ENCODE peak calls at places on chromosomes 4 and X, in ten cellular contexts. One of them, this sample, is unnamed.

GRCh38 chr4:122576261-122577188 is 44.3 kb downstream of the IL21 start:
- DNase-seq in fibroblast of lung: peak
- DNase-seq in GM06990: no peak
- DNase-seq in heart right ventricle: no peak
- DNase-seq in A549: peak
- DNase-seq in fibroblast of the aortic adventitia: peak
- DNase-seq in HL-60: peak
- DNase-seq in astrocyte of the spinal cord: peak
- DNase-seq in CD8-positive, alpha-beta T cell: no peak
- DNase-seq in NB4: peak
- DNase-seq in this sample: peak

GRCh38 chr4:41692717-41693345 is 55.7 kb downstream of the PHOX2B start:
- DNase-seq in fibroblast of the aortic adventitia: peak
- DNase-seq in fibroblast of lung: peak
- DNase-seq in GM06990: no peak
- DNase-seq in heart right ventricle: peak
- DNase-seq in HL-60: peak
- DNase-seq in CD8-positive, alpha-beta T cell: no peak
- DNase-seq in NB4: peak
- DNase-seq in A549: peak
- DNase-seq in astrocyte of the spinal cord: peak
- DNase-seq in this sample: peak

GRCh38 chr4:26083987-26084386 is 170.0 kb downstream of the SMIM20 start:
- DNase-seq in heart right ventricle: no peak
- DNase-seq in A549: no peak
- DNase-seq in NB4: peak
- DNase-seq in GM06990: peak
- DNase-seq in astrocyte of the spinal cord: peak
- DNase-seq in HL-60: no peak
- DNase-seq in fibroblast of the aortic adventitia: peak
- DNase-seq in CD8-positive, alpha-beta T cell: no peak
- DNase-seq in fibroblast of lung: peak
- DNase-seq in this sample: peak

GRCh38 chrX:38365939-38366338 is 13.5 kb downstream of the OTC start:
- DNase-seq in astrocyte of the spinal cord: no peak
- DNase-seq in NB4: peak
- DNase-seq in HL-60: no peak
- DNase-seq in CD8-positive, alpha-beta T cell: no peak
- DNase-seq in fibroblast of the aortic adventitia: no peak
- DNase-seq in heart right ventricle: no peak
- DNase-seq in fibroblast of lung: no peak
- DNase-seq in A549: no peak
- DNase-seq in GM06990: no peak
- DNase-seq in this sample: no peak

GRCh38 chrX:1720826-1721225 is 106.0 kb downstream of the ASMT start:
- DNase-seq in astrocyte of the spinal cord: no peak
- DNase-seq in fibroblast of lung: no peak
- DNase-seq in A549: no peak
- DNase-seq in heart right ventricle: no peak
- DNase-seq in CD8-positive, alpha-beta T cell: no peak
- DNase-seq in HL-60: no peak
- DNase-seq in NB4: no peak
- DNase-seq in GM06990: no peak
- DNase-seq in fibroblast of the aortic adventitia: no peak
- DNase-seq in this sample: no peak

GRCh38 chr4:175998782-175999181 is 66.9 kb upstream of the WDR17 start:
- DNase-seq in astrocyte of the spinal cord: peak
- DNase-seq in fibroblast of the aortic adventitia: no peak
- DNase-seq in fibroblast of lung: peak
- DNase-seq in HL-60: no peak
- DNase-seq in NB4: no peak
- DNase-seq in CD8-positive, alpha-beta T cell: no peak
- DNase-seq in GM06990: no peak
- DNase-seq in heart right ventricle: no peak
- DNase-seq in A549: peak
- DNase-seq in this sample: no peak

GRCh38 chr4:26590639-26591038 is 6.8 kb downstream of the TBC1D19 start:
- DNase-seq in NB4: no peak
- DNase-seq in fibroblast of lung: no peak
- DNase-seq in astrocyte of the spinal cord: peak
- DNase-seq in heart right ventricle: no peak
- DNase-seq in HL-60: no peak
- DNase-seq in fibroblast of the aortic adventitia: no peak
- DNase-seq in GM06990: no peak
- DNase-seq in CD8-positive, alpha-beta T cell: no peak
- DNase-seq in A549: peak
- DNase-seq in this sample: peak

GRCh38 chrX:40094041-40094899 is 3.5 kb downstream of the BCOR start:
- DNase-seq in GM06990: no peak
- DNase-seq in A549: no peak
- DNase-seq in fibroblast of the aortic adventitia: peak
- DNase-seq in CD8-positive, alpha-beta T cell: no peak
- DNase-seq in HL-60: no peak
- DNase-seq in astrocyte of the spinal cord: no peak
- DNase-seq in NB4: peak
- DNase-seq in fibroblast of lung: peak
- DNase-seq in heart right ventricle: peak
- DNase-seq in this sample: no peak

GRCh38 chr4:99811850-99812249 is 4.8 kb upstream of the DAPP1 start:
- DNase-seq in astrocyte of the spinal cord: peak
- DNase-seq in A549: peak
- DNase-seq in fibroblast of lung: peak
- DNase-seq in fibroblast of the aortic adventitia: peak
- DNase-seq in NB4: peak
- DNase-seq in heart right ventricle: no peak
- DNase-seq in HL-60: peak
- DNase-seq in GM06990: peak
- DNase-seq in CD8-positive, alpha-beta T cell: no peak
- DNase-seq in this sample: peak

GRCh38 chr4:16607693-16608092 is 290.8 kb downstream of the LDB2 start:
- DNase-seq in GM06990: no peak
- DNase-seq in A549: no peak
- DNase-seq in NB4: no peak
- DNase-seq in astrocyte of the spinal cord: no peak
- DNase-seq in fibroblast of lung: no peak
- DNase-seq in CD8-positive, alpha-beta T cell: no peak
- DNase-seq in heart right ventricle: no peak
- DNase-seq in fibroblast of the aortic adventitia: no peak
- DNase-seq in HL-60: no peak
- DNase-seq in this sample: no peak

GRCh38 chr4:42425146-42426065 is 28.1 kb downstream of the SHISA3 start:
- DNase-seq in astrocyte of the spinal cord: no peak
- DNase-seq in CD8-positive, alpha-beta T cell: no peak
- DNase-seq in HL-60: no peak
- DNase-seq in heart right ventricle: no peak
- DNase-seq in fibroblast of lung: no peak
- DNase-seq in A549: no peak
- DNase-seq in NB4: no peak
- DNase-seq in fibroblast of the aortic adventitia: no peak
- DNase-seq in GM06990: no peak
- DNase-seq in this sample: no peak

GRCh38 chr4:80566203-80566872 is 230.8 kb downstream of the CFAP299 start:
- DNase-seq in fibroblast of lung: peak
- DNase-seq in GM06990: no peak
- DNase-seq in CD8-positive, alpha-beta T cell: no peak
- DNase-seq in NB4: no peak
- DNase-seq in heart right ventricle: no peak
- DNase-seq in fibroblast of the aortic adventitia: no peak
- DNase-seq in astrocyte of the spinal cord: no peak
- DNase-seq in A549: no peak
- DNase-seq in HL-60: no peak
- DNase-seq in this sample: no peak

GRCh38 chrX:118520206-118520857 is 24.7 kb downstream of the DOCK11 start:
- DNase-seq in HL-60: no peak
- DNase-seq in fibroblast of lung: peak
- DNase-seq in astrocyte of the spinal cord: peak
- DNase-seq in NB4: no peak
- DNase-seq in fibroblast of the aortic adventitia: peak
- DNase-seq in A549: no peak
- DNase-seq in GM06990: no peak
- DNase-seq in heart right ventricle: no peak
- DNase-seq in CD8-positive, alpha-beta T cell: no peak
- DNase-seq in this sample: peak

GRCh38 chr4:111540661-111541060 is 604.6 kb upstream of the FAM241A start:
- DNase-seq in HL-60: no peak
- DNase-seq in NB4: no peak
- DNase-seq in GM06990: no peak
- DNase-seq in A549: no peak
- DNase-seq in heart right ventricle: no peak
- DNase-seq in CD8-positive, alpha-beta T cell: no peak
- DNase-seq in fibroblast of lung: no peak
- DNase-seq in astrocyte of the spinal cord: no peak
- DNase-seq in fibroblast of the aortic adventitia: peak
- DNase-seq in this sample: no peak
- TF ChIP-seq CTCF in HL-60: no peak
- TF ChIP-seq CTCF in NB4: no peak
- TF ChIP-seq CTCF in GM06990: no peak
- TF ChIP-seq CTCF in A549: no peak
- TF ChIP-seq CTCF in heart right ventricle: no peak
- TF ChIP-seq CTCF in CD8-positive, alpha-beta T cell: no peak
- TF ChIP-seq CTCF in fibroblast of lung: no peak
- TF ChIP-seq CTCF in astrocyte of the spinal cord: no peak
- TF ChIP-seq CTCF in fibroblast of the aortic adventitia: no peak
- TF ChIP-seq CTCF in this sample: no peak

DNA sequence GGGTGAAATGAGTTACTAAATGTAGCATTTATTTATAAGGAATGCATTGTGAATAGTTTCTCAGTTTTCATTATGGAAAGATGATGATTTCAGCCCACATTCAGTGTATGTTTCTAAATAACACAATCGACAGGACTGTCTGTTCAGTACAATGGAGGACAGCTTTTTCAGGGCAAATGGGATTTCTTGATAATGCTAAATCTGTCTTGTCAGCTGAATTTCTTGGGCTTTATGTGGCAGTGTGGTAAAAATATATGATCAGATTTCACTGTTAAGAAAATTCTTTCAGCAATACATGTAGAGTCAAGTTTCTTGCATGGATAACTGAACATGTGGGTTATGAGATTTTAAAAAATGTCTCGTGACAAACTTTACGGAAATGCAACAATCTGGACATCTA is 150.8 kb downstream of the NPNT start:
- DNase-seq in HL-60: no peak
- DNase-seq in heart right ventricle: no peak
- DNase-seq in CD8-positive, alpha-beta T cell: no peak
- DNase-seq in astrocyte of the spinal cord: no peak
- DNase-seq in GM06990: no peak
- DNase-seq in NB4: no peak
- DNase-seq in A549: no peak
- DNase-seq in fibroblast of the aortic adventitia: no peak
- DNase-seq in fibroblast of lung: no peak
- DNase-seq in this sample: no peak
- H3K4me3 ChIP-seq in HL-60: no peak
- H3K4me3 ChIP-seq in heart right ventricle: no peak
- H3K4me3 ChIP-seq in CD8-positive, alpha-beta T cell: no peak
- H3K4me3 ChIP-seq in astrocyte of the spinal cord: no peak
- H3K4me3 ChIP-seq in GM06990: no peak
- H3K4me3 ChIP-seq in NB4: no peak
- H3K4me3 ChIP-seq in A549: no peak
- H3K4me3 ChIP-seq in fibroblast of the aortic adventitia: no peak
- H3K4me3 ChIP-seq in fibroblast of lung: no peak
- H3K4me3 ChIP-seq in this sample: no peak

GRCh38 chr4:127993150-127993549 is 27.9 kb downstream of the ABHD18 start:
- DNase-seq in astrocyte of the spinal cord: no peak
- DNase-seq in heart right ventricle: no peak
- DNase-seq in A549: no peak
- DNase-seq in NB4: peak
- DNase-seq in CD8-positive, alpha-beta T cell: no peak
- DNase-seq in fibroblast of lung: no peak
- DNase-seq in GM06990: no peak
- DNase-seq in fibroblast of the aortic adventitia: no peak
- DNase-seq in HL-60: peak
- DNase-seq in this sample: no peak

GRCh38 chr4:127995776-127996175 is 30.6 kb downstream of the ABHD18 start:
- DNase-seq in NB4: no peak
- DNase-seq in astrocyte of the spinal cord: peak
- DNase-seq in fibroblast of the aortic adventitia: no peak
- DNase-seq in heart right ventricle: no peak
- DNase-seq in HL-60: no peak
- DNase-seq in A549: peak
- DNase-seq in GM06990: no peak
- DNase-seq in CD8-positive, alpha-beta T cell: no peak
- DNase-seq in fibroblast of lung: no peak
- DNase-seq in this sample: peak

GRCh38 chr4:127997534-127998388 is 32.6 kb downstream of the ABHD18 start:
- DNase-seq in A549: peak
- DNase-seq in heart right ventricle: no peak
- DNase-seq in fibroblast of the aortic adventitia: peak
- DNase-seq in NB4: peak
- DNase-seq in fibroblast of lung: peak
- DNase-seq in CD8-positive, alpha-beta T cell: no peak
- DNase-seq in GM06990: peak
- DNase-seq in astrocyte of the spinal cord: peak
- DNase-seq in HL-60: peak
- DNase-seq in this sample: peak
- TF ChIP-seq CTCF in A549: peak
- TF ChIP-seq CTCF in heart right ventricle: peak
- TF ChIP-seq CTCF in fibroblast of the aortic adventitia: peak
- TF ChIP-seq CTCF in NB4: no peak
- TF ChIP-seq CTCF in fibroblast of lung: no peak
- TF ChIP-seq CTCF in CD8-positive, alpha-beta T cell: no peak
- TF ChIP-seq CTCF in GM06990: peak
- TF ChIP-seq CTCF in astrocyte of the spinal cord: peak
- TF ChIP-seq CTCF in HL-60: peak
- TF ChIP-seq CTCF in this sample: no peak

GRCh38 chr4:3777033-3777390 is 10.8 kb downstream of the ADRA2C start:
- DNase-seq in fibroblast of the aortic adventitia: no peak
- DNase-seq in heart right ventricle: no peak
- DNase-seq in CD8-positive, alpha-beta T cell: no peak
- DNase-seq in NB4: no peak
- DNase-seq in A549: no peak
- DNase-seq in HL-60: no peak
- DNase-seq in fibroblast of lung: no peak
- DNase-seq in astrocyte of the spinal cord: no peak
- DNase-seq in GM06990: no peak
- DNase-seq in this sample: no peak

GRCh38 chr4:3780347-3781171 is 14.4 kb downstream of the ADRA2C start:
- DNase-seq in fibroblast of the aortic adventitia: no peak
- DNase-seq in CD8-positive, alpha-beta T cell: no peak
- DNase-seq in heart right ventricle: no peak
- DNase-seq in fibroblast of lung: no peak
- DNase-seq in astrocyte of the spinal cord: no peak
- DNase-seq in NB4: no peak
- DNase-seq in HL-60: no peak
- DNase-seq in A549: peak
- DNase-seq in GM06990: no peak
- DNase-seq in this sample: no peak

GRCh38 chr4:3781193-3781886 is 15.2 kb downstream of the ADRA2C start:
- DNase-seq in fibroblast of lung: no peak
- DNase-seq in HL-60: no peak
- DNase-seq in heart right ventricle: no peak
- DNase-seq in NB4: peak
- DNase-seq in CD8-positive, alpha-beta T cell: no peak
- DNase-seq in GM06990: no peak
- DNase-seq in fibroblast of the aortic adventitia: no peak
- DNase-seq in astrocyte of the spinal cord: no peak
- DNase-seq in A549: peak
- DNase-seq in this sample: peak

GRCh38 chr4:3777669-3778068 is 11.5 kb downstream of the ADRA2C start:
- DNase-seq in astrocyte of the spinal cord: no peak
- DNase-seq in HL-60: no peak
- DNase-seq in heart right ventricle: no peak
- DNase-seq in GM06990: no peak
- DNase-seq in fibroblast of the aortic adventitia: no peak
- DNase-seq in fibroblast of lung: no peak
- DNase-seq in NB4: no peak
- DNase-seq in A549: no peak
- DNase-seq in CD8-positive, alpha-beta T cell: no peak
- DNase-seq in this sample: no peak

GRCh38 chr4:3779509-3779908 is 13.3 kb downstream of the ADRA2C start:
- DNase-seq in HL-60: no peak
- DNase-seq in heart right ventricle: no peak
- DNase-seq in astrocyte of the spinal cord: no peak
- DNase-seq in NB4: no peak
- DNase-seq in fibroblast of lung: no peak
- DNase-seq in GM06990: no peak
- DNase-seq in CD8-positive, alpha-beta T cell: no peak
- DNase-seq in A549: no peak
- DNase-seq in fibroblast of the aortic adventitia: no peak
- DNase-seq in this sample: no peak
- H3K4me3 ChIP-seq in HL-60: no peak
- H3K4me3 ChIP-seq in heart right ventricle: no peak
- H3K4me3 ChIP-seq in astrocyte of the spinal cord: no peak
- H3K4me3 ChIP-seq in NB4: no peak
- H3K4me3 ChIP-seq in fibroblast of lung: no peak
- H3K4me3 ChIP-seq in GM06990: no peak
- H3K4me3 ChIP-seq in CD8-positive, alpha-beta T cell: no peak
- H3K4me3 ChIP-seq in A549: no peak
- H3K4me3 ChIP-seq in fibroblast of the aortic adventitia: no peak
- H3K4me3 ChIP-seq in this sample: no peak